ENCODE peak calls at places on chromosome 1, in six cellular contexts. W is MCF 10A; T is cardiac fibroblast; Q is heart left ventricle; H is lung; N is CD4-positive, alpha-beta T cell. A is an unnamed sample.

GRCh38 chr1:112614460-112615065 is 4.4 kb downstream of the ST7L start:
- DNase-seq in N (no peak), T (peak; percentile 76), Q (no peak), H (no peak), W (peak; percentile 49), A (no peak)

GRCh38 chr1:36366091-36366661 is 19.5 kb downstream of the STK40 start:
- DNase-seq in T (peak; percentile 70), H (peak; percentile 39), Q (peak; percentile 77), N (peak; percentile 47), W (no peak), A (peak; percentile 81)

GRCh38 chr1:208007938-208008342 is 97.0 kb upstream of the CD34 start:
- DNase-seq in H (no peak), T (peak; percentile 79), N (no peak), W (peak; percentile 82), Q (no peak), A (no peak)

GRCh38 chr1:65189716-65190115 is 41.7 kb downstream of the AK4 start:
- DNase-seq in N (no peak), Q (no peak), H (no peak), W (no peak), T (no peak), A (no peak)

GRCh38 chr1:54937469-54937868 is 43.0 kb upstream of the TMEM61 start:
- DNase-seq in T (no peak), Q (no peak), N (no peak), W (no peak), H (no peak), A (no peak)

GRCh38 chr1:29251164-29252130 is 15.1 kb downstream of the PTPRU start:
- DNase-seq in W (no peak), N (no peak), T (no peak), H (no peak), Q (no peak), A (peak; percentile 27)

GRCh38 chr1:185834371-185834900 is 100.2 kb downstream of the HMCN1 start:
- DNase-seq in T (peak; percentile 56), N (no peak), Q (no peak), W (no peak), H (no peak), A (no peak)

GRCh38 chr1:224459051-224459450 is 24.5 kb upstream of the WDR26 start:
- DNase-seq in W (no peak), N (no peak), Q (no peak), T (peak; percentile 19), H (no peak), A (no peak)

GRCh38 chr1:171727778-171728177 is 14.1 kb downstream of the VAMP4 start:
- DNase-seq in H (no peak), T (no peak), Q (no peak), N (no peak), W (no peak), A (no peak)

GRCh38 chr1:117001254-117001927 is at the start of gene CD101:
- DNase-seq in H (no peak), W (no peak), N (no peak), T (no peak), Q (no peak), A (no peak)

GRCh38 chr1:93615201-93616150 is 66.2 kb downstream of the BCAR3 start:
- DNase-seq in T (peak; percentile 90), N (no peak), Q (no peak), W (peak; percentile 86), H (no peak), A (no peak)

GRCh38 chr1:199857103-199857502 is 170.4 kb upstream of the NR5A2 start:
- DNase-seq in T (peak; percentile 54), H (no peak), N (no peak), Q (no peak), W (peak; percentile 23), A (peak; percentile 52)

GRCh38 chr1:18748435-18748834 is 111.0 kb downstream of the TAS1R2 start:
- DNase-seq in H (no peak), T (no peak), W (no peak), Q (no peak), N (no peak), A (no peak)

GRCh38 chr1:32334864-32335618 is 992 bp downstream of the MARCKSL1 start:
- DNase-seq in Q (peak; percentile 81), N (peak; percentile 55), H (no peak), T (peak; percentile 53), W (no peak), A (no peak)

GRCh38 chr1:19597463-19598309 is 46.4 kb upstream of the NBL1 start:
- DNase-seq in W (peak; percentile 35), N (no peak), H (no peak), Q (no peak), T (peak; percentile 58), A (peak; percentile 55)

GRCh38 chr1:29698033-29698432 is 461.7 kb downstream of the PTPRU start:
- DNase-seq in T (peak; percentile 78), W (peak; percentile 80), N (no peak), Q (no peak), H (no peak), A (no peak)

GRCh38 chr1:116665001-116665400 is 2.5 kb downstream of the IGSF3 start:
- DNase-seq in T (no peak), Q (no peak), H (no peak), W (no peak), N (no peak), A (no peak)

GRCh38 chr1:184563308-184563707 is 176.5 kb downstream of the C1orf21 start:
- DNase-seq in H (no peak), Q (no peak), T (peak; percentile 65), N (no peak), W (peak; percentile 56), A (no peak)
- TF ChIP-seq CTCF in H (peak; percentile 47), Q (peak; percentile 47), T (peak; percentile 53), N (no peak), W (peak; percentile 57), A (peak; percentile 41)

GRCh38 chr1:70737125-70737524 is 310.5 kb downstream of the PTGER3 start:
- DNase-seq in Q (no peak), T (no peak), N (no peak), W (no peak), H (no peak), A (no peak)
- TF ChIP-seq CTCF in Q (no peak), T (no peak), N (no peak), W (no peak), H (no peak), A (no peak)

GRCh38 chr1:159803946-159804695 is 2.0 kb downstream of the FCRL6 start:
- DNase-seq in H (no peak), W (no peak), Q (no peak), T (no peak), N (no peak), A (no peak)
- TF ChIP-seq CTCF in H (no peak), W (no peak), Q (no peak), T (no peak), N (no peak), A (no peak)

DNA sequence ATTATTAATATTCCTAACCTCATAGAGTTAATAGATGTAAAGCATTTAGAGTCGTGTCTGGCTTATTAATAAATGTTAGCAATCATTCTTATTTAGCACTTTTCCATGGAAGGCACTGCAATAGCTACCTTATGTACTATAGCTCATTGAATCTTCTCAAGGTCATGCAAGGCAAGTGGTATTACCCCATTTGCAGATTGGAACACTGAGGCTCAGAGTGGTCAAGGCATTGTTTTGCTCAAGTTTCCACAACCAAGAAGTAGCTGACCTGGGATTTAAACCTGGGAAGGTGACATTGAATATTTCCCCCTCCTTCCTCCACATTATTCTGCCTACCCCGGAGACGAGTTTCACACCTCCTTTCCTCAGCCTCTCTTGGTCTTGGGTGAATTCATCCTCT is 37.8 kb upstream of the EYA3 start:
- DNase-seq in Q (no peak), H (no peak), W (no peak), T (no peak), N (no peak), A (no peak)
- TF ChIP-seq CTCF in Q (no peak), H (no peak), W (no peak), T (no peak), N (no peak), A (no peak)

DNA sequence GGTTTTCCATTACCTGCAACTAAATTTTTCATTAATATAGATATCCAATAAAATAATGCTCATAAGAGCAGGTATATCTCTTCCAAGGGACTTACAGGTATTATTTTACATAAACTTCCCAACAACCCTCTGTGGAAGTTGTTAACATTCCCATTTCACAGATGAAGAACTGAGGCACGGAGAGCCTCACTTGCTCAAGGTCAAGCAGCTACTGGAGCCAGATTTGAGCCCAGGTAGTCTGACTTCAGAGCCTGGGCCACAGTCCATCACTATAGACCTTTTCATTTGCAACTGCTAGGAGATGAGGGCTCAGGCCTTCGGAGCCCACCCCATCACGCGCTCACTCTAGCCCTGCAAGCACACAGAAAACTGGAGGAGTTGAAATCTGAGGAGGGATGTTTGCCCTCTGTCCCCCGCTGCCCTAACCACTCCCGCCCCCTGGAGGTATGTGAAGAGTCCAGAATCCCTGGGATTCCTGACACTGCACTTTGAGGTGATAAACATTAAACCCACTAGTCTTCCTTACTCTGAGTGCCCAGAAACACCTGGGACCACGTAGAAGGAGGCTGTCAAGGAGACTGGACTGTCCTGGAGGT is 11.7 kb upstream of the ALPL start:
- DNase-seq in T (no peak), H (no peak), Q (no peak), N (no peak), W (no peak), A (no peak)
- TF ChIP-seq CTCF in T (no peak), H (no peak), Q (no peak), N (no peak), W (no peak), A (no peak)

DNA sequence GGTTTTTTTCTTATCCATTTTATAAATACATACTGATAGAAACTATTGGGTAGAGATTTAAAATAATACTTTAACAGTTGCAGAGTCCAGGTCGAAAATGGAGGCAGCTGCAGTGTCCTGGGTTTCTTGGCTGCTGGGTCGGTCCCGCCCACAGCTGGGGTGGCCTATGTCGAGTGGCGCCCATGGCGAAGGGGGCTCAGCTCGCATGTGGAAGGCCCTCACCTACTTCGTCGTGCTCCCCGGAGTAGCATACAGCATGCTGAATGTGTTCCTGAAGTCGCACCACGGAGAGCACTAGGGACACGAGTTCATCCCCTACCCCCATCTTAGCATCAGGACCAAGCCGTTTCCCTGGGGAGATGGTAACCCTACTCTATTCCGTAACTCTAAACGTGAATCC is 1304.9 kb upstream of the ADGRL2 start:
- DNase-seq in T (no peak), N (no peak), H (no peak), Q (peak; percentile 36), W (no peak), A (no peak)
- TF ChIP-seq CTCF in T (no peak), N (no peak), H (no peak), Q (no peak), W (no peak), A (no peak)

A was measured in CD14-positive monocyte.